ENCODE peak calls at places on chromosomes 12 and 14, in four cellular contexts. J, O, F and L are unnamed samples.

GRCh38 chr14:55979096-55979495 is 139.1 kb upstream of the PELI2 start:
- DNase-seq in F (no peak), O (no peak), J (no peak), L (no peak)

GRCh38 chr14:99055816-99056215 is 216.2 kb downstream of the BCL11B start:
- DNase-seq in F (no peak), O (no peak), J (no peak), L (no peak)

GRCh38 chr12:31876568-31877424 is 82.4 kb upstream of the RESF1 start:
- DNase-seq in J (no peak), F (peak), O (no peak), L (no peak)

GRCh38 chr14:45065540-45065939 is 18.4 kb upstream of the PRPF39 start:
- DNase-seq in J (no peak), F (no peak), O (no peak), L (no peak)

GRCh38 chr12:76183459-76184186 is 99.1 kb upstream of the NAP1L1 start:
- DNase-seq in O (no peak), J (peak), F (no peak), L (no peak)

GRCh38 chr12:67651380-67651695 is 2.8 kb downstream of the DYRK2 start:
- DNase-seq in O (no peak), J (peak), F (no peak), L (no peak)

GRCh38 chr12:10615532-10615931 is 2.1 kb upstream of the MAGOHB start:
- DNase-seq in O (no peak), J (no peak), F (no peak), L (no peak)

GRCh38 chr12:388547-389137 is 478 bp downstream of the KDM5A start:
- DNase-seq in O (no peak), J (peak), F (peak), L (no peak)

GRCh38 chr14:95346266-95346665 is 26.6 kb upstream of the CLMN start:
- DNase-seq in F (no peak), O (no peak), J (no peak), L (no peak)

GRCh38 chr12:120242971-120243699 is 22.4 kb downstream of the PXN start:
- DNase-seq in O (no peak), J (no peak), F (peak), L (peak)

GRCh38 chr12:64665506-64665905 is 55.2 kb downstream of the RASSF3 start:
- DNase-seq in F (no peak), J (no peak), O (no peak), L (no peak)

DNA sequence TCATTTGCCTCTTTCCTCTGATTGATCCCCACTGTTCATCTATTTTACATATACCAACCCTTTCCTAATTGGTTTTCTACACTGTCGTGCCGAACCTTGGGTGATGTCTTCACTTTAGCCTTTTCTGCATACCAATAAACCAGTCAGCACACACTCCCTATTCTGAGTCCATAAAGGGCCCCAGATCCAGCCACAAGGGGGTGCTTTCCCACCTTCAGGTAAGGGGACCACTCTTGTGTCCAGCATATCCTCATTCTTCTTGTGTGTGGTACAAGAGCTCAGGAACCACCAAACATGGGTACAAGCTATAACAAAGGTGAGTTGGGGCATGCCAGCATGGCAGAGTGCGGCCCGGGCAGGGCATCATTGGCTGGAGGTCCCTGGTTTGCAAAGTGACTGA is 859.8 kb downstream of the FSCB start:
- DNase-seq in O (no peak), J (no peak), F (peak), L (no peak)
- TF ChIP-seq CTCF in O (no peak), J (no peak), F (no peak), L (no peak)

GRCh38 chr12:29317556-29318363 is 63.2 kb downstream of the ERGIC2 start:
- DNase-seq in F (peak), O (peak), J (peak), L (no peak)
- TF ChIP-seq CTCF in F (peak), O (peak), J (peak), L (peak)

GRCh38 chr14:24395609-24396580 is 2.9 kb upstream of the NYNRIN start:
- DNase-seq in J (no peak), F (no peak), O (no peak), L (no peak)
- TF ChIP-seq CTCF in J (no peak), F (no peak), O (no peak), L (no peak)

DNA sequence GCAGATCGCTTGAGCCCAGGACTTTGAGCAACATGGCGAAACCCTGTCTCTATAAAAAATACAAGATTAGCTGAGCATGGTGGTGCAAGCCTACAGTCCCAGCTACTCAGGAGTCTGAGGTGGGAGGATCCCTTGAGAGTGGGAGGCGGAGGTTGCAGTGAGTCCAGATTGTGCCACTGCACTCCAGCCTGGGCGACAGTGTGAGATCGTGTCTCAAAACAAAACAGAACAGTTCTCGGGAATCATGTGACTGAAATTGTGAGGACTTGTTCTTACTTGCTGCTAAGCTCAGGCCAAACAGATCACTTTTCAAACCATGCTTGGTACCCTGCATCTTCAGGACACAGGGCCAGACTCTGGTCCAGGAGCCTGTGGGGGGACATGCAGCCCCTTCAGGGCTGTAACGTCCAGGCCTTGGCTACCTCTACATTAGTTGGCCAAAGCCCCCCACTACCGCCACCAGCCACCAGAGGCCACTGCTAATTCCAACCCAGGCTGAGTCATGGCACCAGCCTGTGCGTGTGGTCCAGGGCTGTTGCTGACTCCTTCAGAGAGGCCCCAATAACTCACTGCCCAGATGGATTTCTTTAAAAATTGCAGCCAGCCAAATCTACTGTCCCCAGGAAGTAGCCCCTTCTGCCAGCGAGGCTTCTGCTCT is 33.4 kb upstream of the SYNDIG1L start:
- DNase-seq in J (peak), O (peak), F (peak), L (no peak)
- TF ChIP-seq CTCF in J (peak), O (peak), F (peak), L (peak)

GRCh38 chr12:12011880-12012260 is 58.9 kb upstream of the BCL2L14 start:
- DNase-seq in J (no peak), F (no peak), O (no peak), L (no peak)

GRCh38 chr12:12008931-12009611 is 61.7 kb upstream of the BCL2L14 start:
- DNase-seq in F (no peak), O (no peak), J (peak), L (no peak)

GRCh38 chr12:12008232-12008850 is 62.4 kb upstream of the BCL2L14 start:
- DNase-seq in O (peak), F (no peak), J (no peak), L (no peak)

GRCh38 chr12:12007713-12008231 is 63.0 kb upstream of the BCL2L14 start:
- DNase-seq in O (no peak), J (no peak), F (no peak), L (no peak)

DNA sequence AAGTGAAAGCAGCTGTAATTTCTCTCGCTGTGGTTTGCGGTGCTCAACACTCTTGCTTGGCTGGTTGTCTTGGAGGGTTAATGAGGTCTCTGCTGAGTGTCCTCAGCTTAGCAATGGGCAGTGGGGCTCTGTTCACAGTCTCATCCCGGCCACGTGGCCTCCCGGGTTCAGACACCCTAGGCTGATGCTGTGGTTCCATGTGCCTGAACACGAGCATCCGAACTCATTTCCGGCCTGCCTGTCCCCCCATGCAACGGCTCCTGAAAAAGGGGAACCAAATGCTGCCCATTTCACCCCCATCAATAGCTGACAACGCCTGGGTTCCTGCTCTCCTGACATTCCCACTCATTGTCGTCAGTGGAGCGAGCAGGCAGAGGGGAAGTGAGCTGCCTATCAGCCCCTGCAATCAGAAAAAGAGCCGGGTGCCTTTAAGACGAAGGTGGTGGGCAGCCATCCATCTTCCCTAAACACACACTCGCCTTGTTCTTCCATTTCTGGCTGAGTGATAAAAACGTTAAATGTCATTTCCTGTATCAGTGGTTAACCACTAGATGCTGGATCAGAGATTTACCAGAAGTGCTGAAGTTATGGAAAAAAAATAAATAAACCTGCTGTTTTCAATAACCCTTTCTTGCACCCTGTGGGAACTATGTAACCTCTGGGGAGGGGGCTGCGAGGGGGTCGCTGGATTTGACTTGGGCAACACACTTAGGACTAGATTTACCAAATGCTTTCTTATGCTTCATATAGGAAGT is 60.3 kb upstream of the BCL2L14 start:
- DNase-seq in O (no peak), J (peak), F (no peak), L (no peak)
- TF ChIP-seq CTCF in O (no peak), J (no peak), F (no peak), L (no peak)

GRCh38 chr14:52961060-52961639 is 10.3 kb upstream of the FERMT2 start:
- DNase-seq in F (peak), J (peak), O (no peak), L (no peak)
- TF ChIP-seq CTCF in F (peak), J (peak), O (peak), L (peak)

DNA sequence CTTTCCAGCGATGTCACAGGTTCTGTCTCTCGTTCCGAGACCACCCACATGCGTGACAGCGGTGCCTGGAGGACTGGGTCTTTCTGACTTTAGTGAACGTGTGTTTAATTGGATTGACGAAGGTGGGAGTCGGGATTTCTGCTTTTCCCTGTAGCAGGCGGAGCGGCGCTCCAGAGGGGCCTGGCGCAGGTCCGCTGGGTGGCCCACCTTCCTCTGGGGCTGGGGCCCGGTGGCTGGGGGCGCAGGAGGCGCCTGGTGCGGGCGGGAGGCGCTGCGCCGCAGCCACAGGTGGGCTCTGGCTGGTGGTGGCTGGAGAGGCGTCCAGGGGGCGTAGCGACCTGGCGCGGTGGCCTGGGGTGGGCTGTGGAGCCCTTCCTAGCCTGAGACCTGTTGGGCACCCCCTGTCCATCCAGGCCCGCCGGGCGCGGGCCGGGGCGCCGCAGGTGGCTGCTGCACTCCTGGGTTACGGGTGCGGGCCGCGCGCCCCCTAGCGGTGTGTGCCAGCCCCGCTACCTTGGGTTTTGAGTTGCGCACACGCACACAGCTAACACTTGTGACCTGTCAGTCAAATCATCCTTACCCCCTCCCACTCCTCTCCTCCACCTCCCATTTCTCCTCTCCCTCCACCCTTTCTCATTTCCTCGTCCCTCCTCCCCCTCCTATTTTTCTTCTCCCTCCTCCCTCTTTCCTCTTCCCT is 2.0 kb downstream of the MEG3 start:
- DNase-seq in J (peak), F (peak), O (no peak), L (no peak)
- TF ChIP-seq CTCF in J (peak), F (peak), O (no peak), L (no peak)

GRCh38 chr12:32949815-32950214 is 53.2 kb upstream of the PKP2 start:
- DNase-seq in J (no peak), O (no peak), F (no peak), L (no peak)

GRCh38 chr12:32947203-32947795 is 50.7 kb upstream of the PKP2 start:
- DNase-seq in O (no peak), J (peak), F (no peak), L (no peak)

GRCh38 chr12:32944195-32944594 is 47.6 kb upstream of the PKP2 start:
- DNase-seq in J (no peak), F (no peak), O (no peak), L (no peak)

GRCh38 chr12:32946504-32947131 is 50.0 kb upstream of the PKP2 start:
- DNase-seq in O (no peak), J (no peak), F (no peak), L (no peak)
- TF ChIP-seq CTCF in O (no peak), J (no peak), F (no peak), L (no peak)

GRCh38 chr14:54642950-54643695 is 76.2 kb downstream of the SAMD4A start:
- DNase-seq in F (no peak), J (peak), O (no peak), L (no peak)
- TF ChIP-seq CTCF in F (peak), J (peak), O (no peak), L (peak)